ENCODE peak calls at places on chromosomes 16 and 17, in nine cellular contexts. R is GM20000; S is NCI-H526 treated with DMSO at 0.1 percent for 48 hours; W is nucleus accumbens; M is NCI-H345; A is amniotic stem cell; U is stimulated activated CD4-positive, alpha-beta T cell treated with anti-CD3 and anti-CD28 coated beads, Interleukin-4, amount 100 ng/mL, for 4 hours; Q is ELR; O is WTC11. L is an unnamed sample.
A peak's percentile ranks its signal among the peaks of the same experiment; 100 is the strongest.

GRCh38 chr17:59001158-59001814 is 105.4 kb downstream of the TRIM37 start:
- DNase-seq in M (no peak), U (peak; percentile 81), R (peak; percentile 80), A (peak; percentile 31), S (no peak), O (no peak), Q (peak; percentile 85), W (no peak), L (no peak)

GRCh38 chr17:82223517-82223916 is 5.3 kb upstream of the SLC16A3 start:
- DNase-seq in M (no peak), O (no peak), W (no peak), Q (no peak), A (no peak), U (no peak), S (no peak), R (no peak), L (no peak)

GRCh38 chr16:89000207-89000959 is 23.4 kb upstream of the CBFA2T3 start:
- DNase-seq in R (no peak), Q (no peak), W (no peak), U (no peak), A (no peak), O (no peak), S (no peak), M (no peak), L (no peak)

GRCh38 chr16:66052745-66053144 is 313.7 kb upstream of the CDH5 start:
- DNase-seq in A (no peak), U (no peak), R (no peak), M (no peak), W (no peak), S (no peak), Q (no peak), O (no peak), L (no peak)

GRCh38 chr17:30908717-30909420 is 2.8 kb upstream of the TEFM start:
- DNase-seq in U (no peak), O (no peak), Q (no peak), W (no peak), R (no peak), S (no peak), A (no peak), M (no peak), L (no peak)

GRCh38 chr17:79951361-79952264 is 84.1 kb downstream of the TBC1D16 start:
- DNase-seq in R (no peak), O (no peak), U (no peak), W (peak; percentile 69), S (peak; percentile 86), A (no peak), M (no peak), Q (no peak), L (peak; percentile 45)

GRCh38 chr16:35431829-35432663 is 1972.6 kb downstream of the TP53TG3F start:
- DNase-seq in R (no peak), O (peak; percentile 19), U (no peak), Q (peak; percentile 6), M (no peak), A (no peak), W (peak; percentile 2), S (no peak), L (no peak)

GRCh38 chr16:35731341-35732040 is 2272.1 kb downstream of the TP53TG3F start:
- DNase-seq in A (no peak), M (no peak), O (no peak), R (no peak), W (no peak), Q (no peak), S (no peak), U (no peak), L (no peak)

GRCh38 chr17:79977711-79978544 is 57.7 kb downstream of the TBC1D16 start:
- DNase-seq in A (no peak), R (no peak), M (no peak), U (no peak), W (no peak), O (no peak), S (no peak), Q (no peak), L (peak; percentile 36)

GRCh38 chr17:6104956-6105355 is 34.8 kb downstream of the WSCD1 start:
- DNase-seq in R (no peak), A (no peak), W (no peak), M (no peak), Q (no peak), S (no peak), O (no peak), U (no peak), L (no peak)

GRCh38 chr16:4323845-4324478 is 8.1 kb downstream of the GLIS2 start:
- DNase-seq in U (no peak), A (no peak), Q (peak; percentile 29), S (no peak), W (no peak), O (peak; percentile 68), R (no peak), M (no peak), L (no peak)

GRCh38 chr17:75684249-75684648 is 17.1 kb downstream of the SAP30BP start:
- DNase-seq in O (no peak), Q (peak; percentile 70), A (no peak), M (no peak), S (no peak), R (no peak), W (no peak), U (no peak), L (no peak)